ENCODE peak calls at places on chromosomes 16 and 17, in six cellular contexts. C is substantia nigra, R is T47D, L is SJSA1, E is SW 1271, M is Right ventricle myocardium superior. Q is an unnamed sample.

GRCh38 chr17:7888184-7888920 is at the start of gene CHD3:
- DNase-seq in C (no peak), R (peak), L (no peak), E (no peak), M (no peak), Q (no peak)

GRCh38 chr17:2958706-2959222 is 104.6 kb downstream of the OR1D5 start:
- DNase-seq in C (no peak), R (no peak), L (no peak), E (no peak), M (no peak), Q (peak)

GRCh38 chr17:44630703-44631102 is 25.6 kb upstream of the MEIOC start:
- DNase-seq in C (no peak), R (no peak), L (no peak), E (no peak), M (no peak), Q (no peak)

GRCh38 chr16:3625911-3626732 is 14.7 kb upstream of the SLX4 start:
- DNase-seq in C (no peak), R (peak), L (no peak), E (no peak), M (no peak), Q (no peak)

GRCh38 chr17:38871247-38871991 is 1.6 kb downstream of the LASP1 start:
- DNase-seq in C (no peak), R (peak), L (peak), E (peak), M (peak), Q (peak)

GRCh38 chr17:77892031-77892430 is 66.5 kb upstream of the TNRC6C start:
- DNase-seq in C (no peak), R (no peak), L (no peak), E (no peak), M (no peak), Q (peak)

GRCh38 chr17:72416054-72416691 is 295.4 kb downstream of the SOX9 start:
- DNase-seq in C (no peak), R (no peak), L (peak), E (no peak), M (no peak), Q (no peak)

GRCh38 chr16:67170168-67170947 is at the start of gene NOL3:
- DNase-seq in C (peak), R (peak), L (peak), E (peak), M (peak), Q (peak)

GRCh38 chr17:5562661-5563360 is 21.5 kb downstream of the NLRP1 start:
- DNase-seq in C (no peak), R (no peak), L (no peak), E (no peak), M (no peak), Q (no peak)